ENCODE peak calls at places on chromosomes 11 and 22, in nine cellular contexts. K is tibial artery; J is BE2C; M is A549; O is AG09319; R is CD8-positive, alpha-beta T cell; I is endothelial cell; F is heart right ventricle; X is HFF-Myc. Y is an unnamed sample.

GRCh38 chr22:24925586-24926427 is 20.7 kb downstream of the LHFPL7 start:
- DNase-seq in F (no peak), K (no peak), M (no peak), J (no peak), O (no peak), I (no peak), X (no peak), R (no peak), Y (no peak)

GRCh38 chr22:44341431-44342346 is 28.9 kb upstream of the SHISAL1 start:
- DNase-seq in O (no peak), K (no peak), I (no peak), X (no peak), M (no peak), R (no peak), J (no peak), F (no peak), Y (no peak)

GRCh38 chr11:889261-889660 is 21.3 kb downstream of the CHID1 start:
- DNase-seq in M (no peak), O (no peak), K (no peak), I (no peak), J (no peak), X (no peak), R (no peak), F (no peak), Y (no peak)

GRCh38 chr22:17477401-17477833 is 85.9 kb upstream of the SLC25A18 start:
- DNase-seq in O (no peak), K (no peak), X (no peak), I (no peak), M (no peak), F (peak; percentile 29), J (no peak), R (no peak), Y (no peak)

GRCh38 chr11:68825603-68826002 is 16.1 kb downstream of the CPT1A start:
- DNase-seq in O (no peak), M (no peak), J (no peak), F (no peak), R (peak; percentile 58), I (no peak), K (no peak), X (no peak), Y (no peak)

GRCh38 chr11:107859459-107860239 is 1.1 kb upstream of the SLC35F2 start:
- DNase-seq in F (peak; percentile 43), J (no peak), M (peak; percentile 41), I (peak; percentile 12), X (no peak), K (peak; percentile 67), R (no peak), O (no peak), Y (peak; percentile 39)

GRCh38 chr11:67401495-67402191 is at the start of gene PPP1CA:
- DNase-seq in K (peak; percentile 95), X (peak; percentile 59), M (peak; percentile 87), F (peak; percentile 94), O (peak; percentile 69), J (peak; percentile 97), R (peak; percentile 92), I (peak; percentile 95), Y (peak; percentile 100)

GRCh38 chr11:100833276-100833675 is 146.2 kb downstream of the ARHGAP42 start:
- DNase-seq in I (no peak), X (no peak), K (no peak), R (no peak), M (no peak), F (no peak), J (no peak), O (no peak), Y (no peak)

GRCh38 chr22:27244328-27244727 is 557.2 kb downstream of the MN1 start:
- DNase-seq in R (no peak), M (no peak), O (no peak), J (no peak), K (no peak), F (no peak), I (no peak), X (no peak), Y (no peak)

GRCh38 chr22:27245056-27245455 is 556.5 kb downstream of the MN1 start:
- DNase-seq in F (no peak), X (no peak), M (no peak), K (no peak), I (no peak), R (no peak), O (no peak), J (no peak), Y (no peak)

GRCh38 chr22:27247691-27248434 is 553.7 kb downstream of the MN1 start:
- DNase-seq in O (no peak), F (no peak), M (no peak), K (peak; percentile 68), J (no peak), R (no peak), I (peak; percentile 30), X (no peak), Y (no peak)

GRCh38 chr22:27242917-27243589 is 558.5 kb downstream of the MN1 start:
- DNase-seq in X (no peak), K (peak; percentile 33), F (no peak), R (no peak), J (no peak), M (peak; percentile 39), I (no peak), O (no peak), Y (no peak)

DNA sequence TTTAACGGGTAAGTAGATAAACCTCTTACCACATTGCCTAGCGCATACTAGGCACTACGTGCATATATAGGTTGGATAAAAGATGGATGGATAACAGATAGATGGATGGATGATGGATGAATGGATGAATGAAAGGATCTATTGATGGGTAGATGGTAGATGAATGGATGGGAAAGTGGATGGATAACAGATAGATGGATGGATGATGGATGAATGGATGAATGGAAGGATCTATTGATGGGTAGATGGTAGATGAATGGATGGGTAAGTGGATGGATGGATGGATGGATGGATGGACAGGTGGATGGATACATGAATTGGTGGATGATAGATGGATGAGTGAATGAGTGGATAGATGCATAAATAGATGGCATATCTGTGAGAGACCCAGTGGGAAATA is 555.0 kb downstream of the MN1 start:
- DNase-seq in M (no peak), F (no peak), R (no peak), I (no peak), J (no peak), K (no peak), O (no peak), X (no peak), Y (no peak)
- TF ChIP-seq CTCF in M (no peak), F (no peak), R (no peak), I (no peak), J (no peak), K (no peak), O (no peak), X (no peak), Y (no peak)

DNA sequence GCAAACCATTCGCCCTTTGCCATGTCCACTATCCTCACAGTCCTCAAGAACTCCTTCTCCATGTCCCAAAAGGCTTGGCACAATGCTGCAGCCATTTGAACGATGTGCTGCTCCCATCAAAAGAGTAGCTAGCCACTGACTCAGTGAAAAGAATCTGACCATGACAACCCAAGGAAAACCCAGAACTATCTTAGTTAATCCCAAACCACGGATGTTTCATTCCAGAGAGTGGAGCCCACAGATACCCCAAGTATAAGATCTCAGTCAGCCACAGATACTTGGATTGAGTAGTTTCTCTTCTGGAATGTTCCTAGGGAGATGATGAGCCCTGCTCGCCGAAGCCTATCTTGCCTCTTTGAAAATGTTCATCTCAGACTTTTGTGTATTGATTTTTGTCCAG is 176.9 kb downstream of the NAV2 start:
- DNase-seq in O (no peak), X (no peak), I (no peak), M (no peak), J (no peak), K (no peak), R (no peak), F (no peak), Y (no peak)
- TF ChIP-seq CTCF in O (no peak), X (no peak), I (no peak), M (no peak), J (no peak), K (no peak), R (no peak), F (no peak), Y (no peak)

DNA sequence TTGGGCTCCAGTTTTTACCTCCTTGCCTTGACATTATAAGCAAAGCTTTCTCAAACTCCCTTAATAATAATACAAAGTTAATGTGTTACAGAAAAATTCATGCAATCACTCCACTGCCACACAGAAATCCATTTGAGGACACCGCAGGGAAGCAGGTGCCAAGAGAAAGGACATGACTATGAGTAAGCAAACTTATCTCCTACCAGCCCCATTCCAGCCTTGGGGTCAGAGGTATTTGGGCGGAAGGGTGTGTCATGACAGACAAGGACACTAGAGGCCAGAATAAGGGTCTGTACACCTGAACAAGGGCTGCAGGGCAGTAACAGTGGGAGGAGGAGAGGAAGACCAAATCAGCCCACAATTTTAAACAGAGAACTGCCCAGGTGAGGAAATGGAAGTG is 5.9 kb downstream of the GNG3 start:
- DNase-seq in O (no peak), X (no peak), J (no peak), I (no peak), M (peak; percentile 52), F (no peak), K (peak; percentile 54), R (no peak), Y (no peak)
- TF ChIP-seq CTCF in O (no peak), X (no peak), J (no peak), I (no peak), M (no peak), F (no peak), K (no peak), R (no peak), Y (no peak)

GRCh38 chr11:124938970-124939369 is 3.1 kb upstream of the HEPACAM start:
- DNase-seq in K (no peak), O (no peak), M (no peak), X (no peak), I (no peak), R (no peak), F (no peak), J (no peak), Y (no peak)

GRCh38 chr11:124937336-124937935 is 1.6 kb upstream of the HEPACAM start:
- DNase-seq in J (no peak), I (no peak), F (no peak), M (no peak), K (no peak), O (no peak), R (no peak), X (no peak), Y (no peak)

GRCh38 chr11:124935548-124936514 is at the start of gene HEPACAM:
- DNase-seq in K (no peak), I (no peak), F (no peak), J (no peak), R (no peak), O (no peak), X (no peak), M (no peak), Y (no peak)

GRCh38 chr11:124938206-124938765 is 2.4 kb upstream of the HEPACAM start:
- DNase-seq in K (no peak), R (no peak), M (no peak), O (no peak), F (no peak), X (no peak), J (no peak), I (no peak), Y (no peak)

DNA sequence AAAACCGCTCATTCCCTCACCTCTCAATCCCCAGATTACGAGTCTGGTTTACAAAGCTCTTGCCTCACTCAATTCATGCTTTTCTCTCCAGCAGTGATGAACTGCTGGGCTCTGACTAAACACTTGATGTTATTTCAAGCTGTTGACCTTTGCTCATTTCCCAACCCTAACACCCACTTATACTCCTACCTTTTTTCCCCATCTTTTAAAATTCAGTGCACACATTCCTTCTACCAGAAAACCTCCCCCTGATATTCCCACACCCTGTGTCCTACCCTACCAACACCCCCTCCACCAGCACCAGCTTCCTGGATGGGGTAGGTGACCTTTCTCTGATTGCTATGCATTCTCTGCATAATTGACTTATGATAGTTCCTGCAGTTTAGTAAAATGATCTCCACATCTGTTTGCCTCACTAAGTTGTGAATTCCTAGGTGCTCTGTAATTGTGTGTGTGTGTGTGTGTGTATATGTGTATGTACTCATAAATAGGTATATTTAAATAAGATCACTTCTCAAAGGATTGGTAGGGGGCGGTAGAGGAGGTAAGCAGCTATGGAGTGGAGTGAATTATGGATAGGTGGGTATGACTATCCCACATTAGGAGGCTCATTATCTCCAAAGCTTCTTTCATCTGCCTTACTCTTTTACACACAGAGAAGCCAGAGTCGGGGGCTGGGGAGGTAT is 842 bp downstream of the HEPACAM start:
- DNase-seq in K (no peak), I (no peak), X (peak; percentile 53), M (no peak), R (no peak), O (peak; percentile 65), J (no peak), F (no peak), Y (no peak)
- TF ChIP-seq CTCF in K (no peak), I (no peak), X (peak; percentile 16), M (no peak), R (no peak), O (no peak), J (no peak), F (no peak), Y (no peak)